ENCODE peak calls at places on chromosomes 7 and 10, in ten cellular contexts. K, G, E, B, N, D, U, I, Z and A are unnamed samples.
A peak's percentile ranks its signal among the peaks of the same experiment; 100 is the strongest.

GRCh38 chr7:57867884-57868701 is 418.1 kb downstream of the ZNF716 start:
- DNase-seq in G (peak; percentile 9), D (no peak), Z (no peak), K (no peak), N (no peak), B (peak; percentile 11), E (no peak), U (no peak), I (no peak), A (peak; percentile 42)

GRCh38 chr10:88456730-88457129 is 126.4 kb downstream of the RNLS start:
- DNase-seq in U (no peak), Z (no peak), I (no peak), D (no peak), K (no peak), E (peak; percentile 62), B (no peak), G (no peak), N (no peak), A (no peak)

GRCh38 chr7:25149844-25150243 is 24.8 kb upstream of the CYCS start:
- DNase-seq in N (no peak), I (no peak), D (no peak), E (no peak), U (no peak), G (no peak), Z (no peak), B (no peak), K (no peak), A (peak; percentile 59)

GRCh38 chr7:33904680-33905388 is 505 bp upstream of the BMPER start:
- DNase-seq in D (peak; percentile 27), B (peak; percentile 13), K (no peak), Z (peak; percentile 48), E (peak; percentile 59), I (no peak), G (peak; percentile 50), U (peak; percentile 13), N (no peak), A (peak; percentile 61)

GRCh38 chr7:116512524-116513188 is 12.2 kb upstream of the CAV1 start:
- DNase-seq in Z (no peak), D (no peak), U (peak; percentile 91), B (no peak), E (peak; percentile 76), K (no peak), G (no peak), I (no peak), N (no peak), A (no peak)

GRCh38 chr7:148688526-148688925 is 10.2 kb upstream of the CUL1 start:
- DNase-seq in K (no peak), D (no peak), N (no peak), E (no peak), Z (no peak), G (no peak), U (no peak), B (no peak), I (no peak), A (no peak)

GRCh38 chr7:139753693-139754111 is 24.1 kb downstream of the HIPK2 start:
- DNase-seq in D (no peak), U (no peak), I (no peak), Z (no peak), K (no peak), E (no peak), B (peak; percentile 51), N (no peak), G (no peak), A (no peak)

GRCh38 chr7:29968683-29969457 is 20.7 kb downstream of the SCRN1 start:
- DNase-seq in G (no peak), K (no peak), I (no peak), B (no peak), U (peak; percentile 81), N (no peak), Z (no peak), D (no peak), E (peak; percentile 91), A (no peak)

GRCh38 chr10:64708920-64709681 is 1187.9 kb downstream of the REEP3 start:
- DNase-seq in Z (no peak), N (no peak), B (no peak), I (no peak), G (no peak), K (no peak), E (no peak), U (peak; percentile 27), D (no peak), A (no peak)

GRCh38 chr10:116162851-116163250 is 110.2 kb downstream of the GFRA1 start:
- DNase-seq in E (no peak), U (no peak), K (no peak), Z (no peak), G (no peak), B (no peak), I (no peak), N (no peak), D (no peak), A (no peak)

GRCh38 chr7:105202561-105203130 is 186.1 kb downstream of the SRPK2 start:
- DNase-seq in D (no peak), N (no peak), Z (no peak), G (no peak), E (peak; percentile 33), B (no peak), K (no peak), U (no peak), I (no peak), A (no peak)

GRCh38 chr10:61616611-61617010 is 46.1 kb upstream of the CABCOCO1 start:
- DNase-seq in N (no peak), K (no peak), U (no peak), I (no peak), E (no peak), D (no peak), G (no peak), Z (no peak), B (no peak), A (no peak)

GRCh38 chr10:125379592-125379991 is 219.2 kb upstream of the CTBP2 start:
- DNase-seq in K (no peak), U (no peak), D (no peak), Z (no peak), B (no peak), E (no peak), N (no peak), G (no peak), I (no peak), A (no peak)

GRCh38 chr10:104334965-104335650 is 3.2 kb downstream of the ITPRIP start:
- DNase-seq in U (no peak), N (no peak), B (no peak), I (no peak), G (no peak), E (no peak), Z (no peak), K (no peak), D (no peak), A (no peak)

GRCh38 chr10:75250934-75251333 is 15.2 kb upstream of the COMTD1 start:
- DNase-seq in Z (no peak), K (no peak), B (no peak), U (no peak), D (no peak), E (no peak), I (no peak), G (no peak), N (no peak), A (no peak)

GRCh38 chr7:115249080-115249479 is 327.2 kb downstream of the MDFIC start:
- DNase-seq in I (no peak), Z (no peak), K (no peak), D (no peak), U (no peak), N (no peak), B (no peak), E (peak; percentile 53), G (no peak), A (no peak)

GRCh38 chr10:12067336-12067735 is 1.4 kb upstream of the DHTKD1 start:
- DNase-seq in D (no peak), Z (no peak), G (no peak), K (no peak), U (peak; percentile 97), E (peak; percentile 93), N (no peak), B (no peak), I (peak; percentile 13), A (no peak)

GRCh38 chr10:114967071-114967470 is 29.1 kb downstream of the TRUB1 start:
- DNase-seq in N (no peak), K (no peak), I (no peak), E (peak; percentile 72), D (no peak), B (no peak), Z (no peak), U (no peak), G (no peak), A (no peak)

GRCh38 chr7:3561908-3562307 is 260.9 kb downstream of the SDK1 start:
- DNase-seq in N (no peak), U (no peak), B (no peak), I (no peak), G (no peak), D (no peak), E (no peak), Z (no peak), K (no peak), A (no peak)

GRCh38 chr7:55109384-55110167 is 90.8 kb downstream of the EGFR start:
- DNase-seq in E (peak; percentile 68), B (no peak), D (no peak), G (no peak), N (no peak), I (no peak), K (no peak), U (peak; percentile 69), Z (no peak), A (peak; percentile 60)

GRCh38 chr7:66921396-66921917 is 432 bp downstream of the TMEM248 start:
- DNase-seq in B (peak; percentile 38), D (peak; percentile 7), N (peak; percentile 7), K (no peak), E (peak; percentile 52), U (no peak), G (peak; percentile 25), Z (no peak), I (peak; percentile 9), A (no peak)

GRCh38 chr7:131212114-131212513 is 115.6 kb upstream of the MKLN1 start:
- DNase-seq in D (no peak), E (peak; percentile 43), U (no peak), I (no peak), Z (no peak), G (no peak), N (no peak), B (no peak), K (no peak), A (peak; percentile 69)

GRCh38 chr7:159231017-159231416 is 86.3 kb upstream of the VIPR2 start:
- DNase-seq in G (no peak), N (no peak), I (no peak), E (no peak), K (no peak), Z (no peak), D (no peak), U (no peak), B (no peak), A (no peak)

GRCh38 chr7:26860361-26860760 is 4.0 kb downstream of the SKAP2 start:
- DNase-seq in N (no peak), E (no peak), U (peak; percentile 70), Z (no peak), G (no peak), B (no peak), D (no peak), K (no peak), I (no peak), A (no peak)

GRCh38 chr7:158595068-158595467 is 7.4 kb upstream of the PTPRN2 start:
- DNase-seq in B (no peak), N (no peak), I (no peak), G (no peak), E (peak; percentile 59), D (peak; percentile 5), Z (no peak), U (no peak), K (no peak), A (peak; percentile 25)

GRCh38 chr7:20030915-20031362 is 186.2 kb downstream of the MACC1 start:
- DNase-seq in E (peak; percentile 50), Z (no peak), I (no peak), U (peak; percentile 42), G (no peak), N (no peak), K (no peak), B (no peak), D (peak; percentile 2), A (no peak)

GRCh38 chr10:109743141-109744120 is 179.9 kb downstream of the XPNPEP1 start:
- DNase-seq in D (no peak), B (no peak), G (no peak), E (no peak), U (no peak), Z (no peak), I (no peak), K (no peak), N (no peak), A (no peak)

GRCh38 chr10:127973810-127974311 is 67.0 kb downstream of the PTPRE start:
- DNase-seq in N (no peak), Z (no peak), G (no peak), D (no peak), B (no peak), U (no peak), K (no peak), I (no peak), E (no peak), A (no peak)